ENCODE peak calls at places on chromosomes 12 and 14, in four cellular contexts. C is nephron progenitor cell, T is SK-N-SH, Y is tibial artery. Z is an unnamed sample.

GRCh38 chr12:96408993-96409392 is 8.8 kb upstream of the CDK17 start:
- DNase-seq in Y (no peak), T (no peak), C (no peak), Z (no peak)

GRCh38 chr14:95765016-95765415 is 51.1 kb upstream of the TCL1A start:
- DNase-seq in C (no peak), T (no peak), Y (no peak), Z (no peak)

GRCh38 chr12:124919646-124920352 is 5.3 kb upstream of the UBC start:
- DNase-seq in T (no peak), Y (no peak), C (no peak), Z (peak; percentile 69)

GRCh38 chr14:99971929-99972747 is 93.1 kb upstream of the EVL start:
- DNase-seq in C (no peak), Y (no peak), T (peak; percentile 67), Z (no peak)

GRCh38 chr12:5186715-5187114 is 143.0 kb downstream of the KCNA5 start:
- DNase-seq in C (no peak), Y (no peak), T (no peak), Z (no peak)

GRCh38 chr14:89603938-89604480 is 187.0 kb upstream of the FOXN3 start:
- DNase-seq in Y (no peak), C (no peak), T (no peak), Z (no peak)

GRCh38 chr14:36271939-36272907 is 48.2 kb downstream of the MBIP start:
- DNase-seq in Y (peak; percentile 22), C (no peak), T (peak; percentile 7), Z (no peak)

GRCh38 chr14:31194095-31194494 is 13.5 kb downstream of the HECTD1 start:
- DNase-seq in T (no peak), C (no peak), Y (no peak), Z (no peak)

GRCh38 chr14:96037891-96038557 is 1.1 kb upstream of the C14orf132 start:
- DNase-seq in Y (peak; percentile 70), C (no peak), T (peak; percentile 38), Z (no peak)

GRCh38 chr14:22226381-22226780 is 362.6 kb downstream of the DAD1 start:
- DNase-seq in C (no peak), T (no peak), Y (no peak), Z (no peak)

GRCh38 chr12:131140069-131140435 is 186.3 kb downstream of the ADGRD1 start:
- DNase-seq in C (no peak), T (no peak), Y (no peak), Z (no peak)

GRCh38 chr14:88613552-88614010 is 50.7 kb downstream of the ZC3H14 start:
- DNase-seq in T (no peak), C (no peak), Y (no peak), Z (peak; percentile 20)

GRCh38 chr14:57918791-57919190 is 52.9 kb upstream of the SLC35F4 start:
- DNase-seq in Y (no peak), T (no peak), C (no peak), Z (no peak)

GRCh38 chr14:34826661-34827060 is 48.5 kb downstream of the BAZ1A start:
- DNase-seq in T (no peak), C (no peak), Y (no peak), Z (no peak)

GRCh38 chr14:53127832-53128231 is 25.3 kb downstream of the DDHD1 start:
- DNase-seq in Y (no peak), C (no peak), T (no peak), Z (no peak)

GRCh38 chr12:38332814-38333213 is 16.2 kb downstream of the ALG10B start:
- DNase-seq in C (no peak), T (no peak), Y (no peak), Z (no peak)

DNA sequence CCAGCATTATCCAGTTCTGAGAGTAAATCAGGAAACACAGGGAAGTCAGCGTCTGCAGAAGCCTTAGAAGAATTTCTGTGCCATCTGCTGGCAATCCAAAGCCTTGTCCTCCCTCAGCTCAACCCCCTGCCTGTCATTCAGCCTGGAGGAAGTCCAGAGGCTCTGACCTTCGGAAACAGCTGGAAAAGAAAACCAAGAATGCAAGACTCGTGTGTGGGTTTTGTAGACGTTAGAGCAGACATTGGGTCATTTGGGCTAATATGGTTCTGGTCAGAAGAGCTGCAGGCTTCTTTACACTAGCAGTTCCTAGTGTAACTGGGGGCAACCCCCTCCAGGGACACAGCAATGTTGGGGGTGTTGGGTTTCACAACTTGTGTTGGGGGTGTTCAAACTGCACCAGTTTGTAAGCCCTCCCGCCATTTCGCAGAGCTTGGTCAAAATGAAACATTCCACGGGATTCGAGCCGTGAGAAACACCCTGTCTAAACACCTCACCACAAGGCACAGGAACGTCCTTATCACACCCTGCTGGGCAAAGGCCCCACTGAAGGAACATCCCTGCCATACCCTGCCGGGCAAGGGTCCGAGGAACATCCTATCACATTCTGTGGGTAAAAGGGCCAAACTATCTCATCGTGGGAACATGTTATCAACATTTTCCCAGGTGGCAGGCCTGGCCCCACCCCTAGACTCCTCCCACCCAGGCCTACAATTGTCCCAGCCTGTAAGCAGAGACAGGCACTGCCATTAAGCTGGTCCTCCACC is 21.0 kb upstream of the SERPINA4 start:
- DNase-seq in C (no peak), Y (no peak), T (no peak), Z (no peak)
- TF ChIP-seq CTCF in C (no peak), Y (no peak), T (no peak), Z (no peak)

DNA sequence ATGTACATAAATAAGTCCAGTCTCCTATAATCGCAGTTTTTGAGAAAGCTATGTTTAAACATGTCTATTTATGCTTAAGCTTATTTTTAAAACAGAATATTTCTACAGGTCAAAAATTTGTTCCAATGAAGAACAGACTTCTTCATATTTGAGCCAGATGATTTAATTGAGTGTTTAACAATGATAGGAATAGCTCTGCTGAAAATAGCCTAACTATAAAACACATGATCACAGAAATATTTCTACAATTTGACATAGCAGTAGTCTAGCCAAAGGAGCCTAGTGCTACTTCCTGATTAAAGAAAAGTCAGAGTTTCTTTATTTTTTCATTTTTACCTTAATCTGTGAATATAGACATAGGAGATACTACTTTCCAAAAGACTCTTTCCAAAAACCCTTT is 29.4 kb downstream of the DCP1B start:
- DNase-seq in C (no peak), Y (no peak), T (no peak), Z (no peak)
- TF ChIP-seq CTCF in C (no peak), Y (no peak), T (no peak), Z (no peak)

GRCh38 chr12:98951401-98951800 is 306.3 kb downstream of the APAF1 start:
- DNase-seq in Y (no peak), T (no peak), C (no peak), Z (no peak)

GRCh38 chr12:98954506-98954905 is 309.4 kb downstream of the APAF1 start:
- DNase-seq in Y (no peak), T (no peak), C (no peak), Z (no peak)

GRCh38 chr12:98955284-98955683 is 310.2 kb downstream of the APAF1 start:
- DNase-seq in Y (no peak), C (peak; percentile 13), T (peak; percentile 18), Z (no peak)
- TF ChIP-seq CTCF in Y (no peak), C (peak; percentile 41), T (peak; percentile 47), Z (peak; percentile 56)

DNA sequence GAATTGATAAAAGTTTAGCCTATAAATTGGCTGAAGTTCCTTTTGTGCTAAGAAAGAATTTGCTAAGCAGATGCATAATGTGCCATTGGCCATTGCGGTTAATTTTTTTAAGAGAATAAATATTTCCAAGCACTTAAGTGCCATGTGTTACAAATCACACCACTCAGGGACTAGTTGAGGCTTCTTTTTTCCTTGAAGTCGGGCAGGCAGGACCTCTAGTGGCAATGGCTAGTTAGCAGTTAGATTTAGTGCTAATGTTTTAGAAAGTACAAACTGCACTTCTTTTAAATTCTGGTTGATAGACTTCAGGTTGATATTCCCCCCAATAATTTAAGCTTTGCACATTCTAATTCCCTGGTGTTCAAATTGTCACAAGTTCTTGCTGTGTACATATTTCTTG is 294.3 kb downstream of the APAF1 start:
- DNase-seq in Y (no peak), C (peak; percentile 5), T (peak; percentile 8), Z (peak; percentile 3)
- TF ChIP-seq CTCF in Y (no peak), C (peak; percentile 51), T (peak; percentile 64), Z (peak; percentile 77)

Z was measured in retinal pigment epithelial cell.